ENCODE peak calls at places on chromosomes 13 and 19, in four cellular contexts. One of them, this sample, is unnamed.

GRCh38 chr19:46975011-46975917 is 44.4 kb upstream of the NPAS1 start:
- DNase-seq in hepatic stellate cell: no peak
- DNase-seq in ACHN: peak
- DNase-seq in HCEC 1CT: no peak
- DNase-seq in this sample: no peak

GRCh38 chr13:23921451-23921888 is 24.2 kb upstream of the C1QTNF9B start:
- DNase-seq in hepatic stellate cell: no peak
- DNase-seq in ACHN: peak
- DNase-seq in HCEC 1CT: peak
- DNase-seq in this sample: no peak

GRCh38 chr13:41052441-41052840 is 8.9 kb upstream of the WBP4 start:
- DNase-seq in hepatic stellate cell: no peak
- DNase-seq in ACHN: no peak
- DNase-seq in HCEC 1CT: no peak
- DNase-seq in this sample: no peak

GRCh38 chr13:64371461-64371860 is 2858.7 kb downstream of the PCDH9 start:
- DNase-seq in hepatic stellate cell: no peak
- DNase-seq in ACHN: no peak
- DNase-seq in HCEC 1CT: no peak
- DNase-seq in this sample: no peak

GRCh38 chr19:28556371-28556770 is 656.6 kb downstream of the UQCRFS1 start:
- DNase-seq in hepatic stellate cell: no peak
- DNase-seq in ACHN: no peak
- DNase-seq in HCEC 1CT: no peak
- DNase-seq in this sample: no peak

GRCh38 chr13:106083620-106084350 is 451.7 kb downstream of the EFNB2 start:
- DNase-seq in hepatic stellate cell: peak
- DNase-seq in ACHN: peak
- DNase-seq in HCEC 1CT: peak
- DNase-seq in this sample: peak

GRCh38 chr19:12913011-12913561 is 6.0 kb downstream of the SYCE2 start:
- DNase-seq in hepatic stellate cell: peak
- DNase-seq in ACHN: no peak
- DNase-seq in HCEC 1CT: peak
- DNase-seq in this sample: no peak

GRCh38 chr13:93151277-93151676 is 75.3 kb upstream of the GPC6 start:
- DNase-seq in hepatic stellate cell: peak
- DNase-seq in ACHN: no peak
- DNase-seq in HCEC 1CT: peak
- DNase-seq in this sample: no peak

GRCh38 chr13:93714171-93714570 is 487.6 kb downstream of the GPC6 start:
- DNase-seq in hepatic stellate cell: no peak
- DNase-seq in ACHN: no peak
- DNase-seq in HCEC 1CT: no peak
- DNase-seq in this sample: no peak

GRCh38 chr13:78700121-78700910 is 41.4 kb upstream of the OBI1 start:
- DNase-seq in hepatic stellate cell: no peak
- DNase-seq in ACHN: no peak
- DNase-seq in HCEC 1CT: no peak
- DNase-seq in this sample: no peak

GRCh38 chr19:34365463-34366401 is 736 bp downstream of the GPI start:
- DNase-seq in hepatic stellate cell: peak
- DNase-seq in ACHN: peak
- DNase-seq in HCEC 1CT: peak
- DNase-seq in this sample: peak

GRCh38 chr19:45632468-45633196 is 6.6 kb downstream of the EML2 start:
- DNase-seq in hepatic stellate cell: peak
- DNase-seq in ACHN: peak
- DNase-seq in HCEC 1CT: peak
- DNase-seq in this sample: peak